ENCODE peak calls at places on chromosomes 1 and 21, in seven cellular contexts. One of them, this sample, is unnamed.

GRCh38 chr1:148308832-148309458 is 156.9 kb upstream of the NBPF11 start:
- DNase-seq in H4: no peak
- DNase-seq in GM12865: no peak
- DNase-seq in T-helper 2 cell: no peak
- DNase-seq in activated CD4-positive, alpha-beta T cell treated with anti-CD3 and anti-CD28 coated beads, Interleukin-2, amount 10 ng/mL, durations not matched to agents 7 days and 5 days: no peak
- DNase-seq in aorta: no peak
- DNase-seq in EL: peak
- DNase-seq in this sample: no peak

GRCh38 chr1:66271904-66272254 is 262.1 kb upstream of the SGIP1 start:
- DNase-seq in H4: peak
- DNase-seq in activated CD4-positive, alpha-beta T cell treated with anti-CD3 and anti-CD28 coated beads, Interleukin-2, amount 10 ng/mL, durations not matched to agents 7 days and 5 days: no peak
- DNase-seq in T-helper 2 cell: no peak
- DNase-seq in EL: peak
- DNase-seq in GM12865: no peak
- DNase-seq in aorta: peak
- DNase-seq in this sample: no peak

GRCh38 chr1:111227875-111228747 is 598 bp downstream of the CHI3L2 start:
- DNase-seq in T-helper 2 cell: no peak
- DNase-seq in aorta: no peak
- DNase-seq in H4: peak
- DNase-seq in activated CD4-positive, alpha-beta T cell treated with anti-CD3 and anti-CD28 coated beads, Interleukin-2, amount 10 ng/mL, durations not matched to agents 7 days and 5 days: no peak
- DNase-seq in GM12865: peak
- DNase-seq in EL: peak
- DNase-seq in this sample: no peak

GRCh38 chr1:148385371-148386030 is 97.6 kb downstream of the PPIAL4G start:
- DNase-seq in T-helper 2 cell: no peak
- DNase-seq in aorta: no peak
- DNase-seq in H4: no peak
- DNase-seq in EL: no peak
- DNase-seq in activated CD4-positive, alpha-beta T cell treated with anti-CD3 and anti-CD28 coated beads, Interleukin-2, amount 10 ng/mL, durations not matched to agents 7 days and 5 days: no peak
- DNase-seq in GM12865: no peak
- DNase-seq in this sample: no peak

GRCh38 chr21:24224411-24224810 is 1382.9 kb downstream of the MRPL39 start:
- DNase-seq in activated CD4-positive, alpha-beta T cell treated with anti-CD3 and anti-CD28 coated beads, Interleukin-2, amount 10 ng/mL, durations not matched to agents 7 days and 5 days: no peak
- DNase-seq in T-helper 2 cell: no peak
- DNase-seq in EL: no peak
- DNase-seq in H4: no peak
- DNase-seq in aorta: no peak
- DNase-seq in GM12865: no peak
- DNase-seq in this sample: no peak

GRCh38 chr1:64956241-64956640 is 10.1 kb downstream of the JAK1 start:
- DNase-seq in T-helper 2 cell: no peak
- DNase-seq in EL: peak
- DNase-seq in H4: no peak
- DNase-seq in GM12865: no peak
- DNase-seq in activated CD4-positive, alpha-beta T cell treated with anti-CD3 and anti-CD28 coated beads, Interleukin-2, amount 10 ng/mL, durations not matched to agents 7 days and 5 days: no peak
- DNase-seq in aorta: no peak
- DNase-seq in this sample: no peak

GRCh38 chr1:145858238-145858936 is 494 bp downstream of the PIAS3 start:
- DNase-seq in activated CD4-positive, alpha-beta T cell treated with anti-CD3 and anti-CD28 coated beads, Interleukin-2, amount 10 ng/mL, durations not matched to agents 7 days and 5 days: peak
- DNase-seq in H4: peak
- DNase-seq in GM12865: peak
- DNase-seq in T-helper 2 cell: peak
- DNase-seq in aorta: peak
- DNase-seq in EL: peak
- DNase-seq in this sample: no peak

GRCh38 chr21:32347887-32348450 is 44.8 kb downstream of the URB1 start:
- DNase-seq in EL: no peak
- DNase-seq in T-helper 2 cell: no peak
- DNase-seq in activated CD4-positive, alpha-beta T cell treated with anti-CD3 and anti-CD28 coated beads, Interleukin-2, amount 10 ng/mL, durations not matched to agents 7 days and 5 days: no peak
- DNase-seq in H4: no peak
- DNase-seq in aorta: no peak
- DNase-seq in GM12865: no peak
- DNase-seq in this sample: no peak

GRCh38 chr1:192610114-192610958 is 25.6 kb upstream of the RGS13 start:
- DNase-seq in GM12865: peak
- DNase-seq in T-helper 2 cell: no peak
- DNase-seq in aorta: no peak
- DNase-seq in EL: peak
- DNase-seq in H4: no peak
- DNase-seq in activated CD4-positive, alpha-beta T cell treated with anti-CD3 and anti-CD28 coated beads, Interleukin-2, amount 10 ng/mL, durations not matched to agents 7 days and 5 days: peak
- DNase-seq in this sample: no peak

GRCh38 chr1:147641695-147642592 is 28.4 kb downstream of the ACP6 start:
- DNase-seq in GM12865: peak
- DNase-seq in EL: peak
- DNase-seq in H4: peak
- DNase-seq in aorta: no peak
- DNase-seq in T-helper 2 cell: peak
- DNase-seq in activated CD4-positive, alpha-beta T cell treated with anti-CD3 and anti-CD28 coated beads, Interleukin-2, amount 10 ng/mL, durations not matched to agents 7 days and 5 days: peak
- DNase-seq in this sample: no peak

GRCh38 chr1:229758101-229759036 is 132.3 kb downstream of the URB2 start:
- DNase-seq in H4: no peak
- DNase-seq in GM12865: no peak
- DNase-seq in EL: peak
- DNase-seq in T-helper 2 cell: no peak
- DNase-seq in aorta: peak
- DNase-seq in activated CD4-positive, alpha-beta T cell treated with anti-CD3 and anti-CD28 coated beads, Interleukin-2, amount 10 ng/mL, durations not matched to agents 7 days and 5 days: no peak
- DNase-seq in this sample: no peak

GRCh38 chr1:17795836-17796645 is 40.9 kb downstream of the ACTL8 start:
- DNase-seq in GM12865: no peak
- DNase-seq in T-helper 2 cell: no peak
- DNase-seq in activated CD4-positive, alpha-beta T cell treated with anti-CD3 and anti-CD28 coated beads, Interleukin-2, amount 10 ng/mL, durations not matched to agents 7 days and 5 days: no peak
- DNase-seq in aorta: no peak
- DNase-seq in EL: no peak
- DNase-seq in H4: no peak
- DNase-seq in this sample: no peak

GRCh38 chr1:46158312-46159281 is 16.3 kb upstream of the TSPAN1 start:
- DNase-seq in GM12865: no peak
- DNase-seq in H4: no peak
- DNase-seq in aorta: no peak
- DNase-seq in EL: no peak
- DNase-seq in T-helper 2 cell: no peak
- DNase-seq in activated CD4-positive, alpha-beta T cell treated with anti-CD3 and anti-CD28 coated beads, Interleukin-2, amount 10 ng/mL, durations not matched to agents 7 days and 5 days: no peak
- DNase-seq in this sample: no peak

GRCh38 chr1:62433861-62434611 is 2.8 kb upstream of the USP1 start:
- DNase-seq in T-helper 2 cell: no peak
- DNase-seq in GM12865: peak
- DNase-seq in EL: no peak
- DNase-seq in aorta: no peak
- DNase-seq in H4: peak
- DNase-seq in activated CD4-positive, alpha-beta T cell treated with anti-CD3 and anti-CD28 coated beads, Interleukin-2, amount 10 ng/mL, durations not matched to agents 7 days and 5 days: no peak
- DNase-seq in this sample: no peak

GRCh38 chr1:51729824-51730284 is 113.0 kb downstream of the OSBPL9 start:
- DNase-seq in aorta: peak
- DNase-seq in EL: peak
- DNase-seq in T-helper 2 cell: no peak
- DNase-seq in activated CD4-positive, alpha-beta T cell treated with anti-CD3 and anti-CD28 coated beads, Interleukin-2, amount 10 ng/mL, durations not matched to agents 7 days and 5 days: no peak
- DNase-seq in H4: no peak
- DNase-seq in GM12865: peak
- DNase-seq in this sample: no peak

GRCh38 chr1:177471244-177471643 is 300.5 kb downstream of the BRINP2 start:
- DNase-seq in H4: no peak
- DNase-seq in GM12865: no peak
- DNase-seq in activated CD4-positive, alpha-beta T cell treated with anti-CD3 and anti-CD28 coated beads, Interleukin-2, amount 10 ng/mL, durations not matched to agents 7 days and 5 days: no peak
- DNase-seq in aorta: no peak
- DNase-seq in T-helper 2 cell: no peak
- DNase-seq in EL: no peak
- DNase-seq in this sample: no peak

GRCh38 chr1:53982762-53983101 is 35.3 kb downstream of the LDLRAD1 start:
- DNase-seq in EL: no peak
- DNase-seq in T-helper 2 cell: no peak
- DNase-seq in GM12865: no peak
- DNase-seq in activated CD4-positive, alpha-beta T cell treated with anti-CD3 and anti-CD28 coated beads, Interleukin-2, amount 10 ng/mL, durations not matched to agents 7 days and 5 days: no peak
- DNase-seq in H4: no peak
- DNase-seq in aorta: no peak
- DNase-seq in this sample: no peak

GRCh38 chr21:34078915-34079314 is 5.5 kb downstream of the MRPS6 start:
- DNase-seq in T-helper 2 cell: peak
- DNase-seq in EL: no peak
- DNase-seq in activated CD4-positive, alpha-beta T cell treated with anti-CD3 and anti-CD28 coated beads, Interleukin-2, amount 10 ng/mL, durations not matched to agents 7 days and 5 days: peak
- DNase-seq in GM12865: no peak
- DNase-seq in aorta: no peak
- DNase-seq in H4: no peak
- DNase-seq in this sample: no peak

GRCh38 chr21:32424674-32425073 is 12.2 kb downstream of the EVA1C start:
- DNase-seq in aorta: peak
- DNase-seq in activated CD4-positive, alpha-beta T cell treated with anti-CD3 and anti-CD28 coated beads, Interleukin-2, amount 10 ng/mL, durations not matched to agents 7 days and 5 days: no peak
- DNase-seq in H4: no peak
- DNase-seq in EL: peak
- DNase-seq in GM12865: no peak
- DNase-seq in T-helper 2 cell: no peak
- DNase-seq in this sample: no peak

GRCh38 chr1:230308039-230308438 is 118.1 kb downstream of the PGBD5 start:
- DNase-seq in activated CD4-positive, alpha-beta T cell treated with anti-CD3 and anti-CD28 coated beads, Interleukin-2, amount 10 ng/mL, durations not matched to agents 7 days and 5 days: no peak
- DNase-seq in EL: peak
- DNase-seq in aorta: peak
- DNase-seq in T-helper 2 cell: no peak
- DNase-seq in H4: peak
- DNase-seq in GM12865: no peak
- DNase-seq in this sample: peak

GRCh38 chr1:203600782-203601513 is 25.7 kb upstream of the ATP2B4 start:
- DNase-seq in H4: no peak
- DNase-seq in GM12865: no peak
- DNase-seq in aorta: no peak
- DNase-seq in EL: no peak
- DNase-seq in T-helper 2 cell: no peak
- DNase-seq in activated CD4-positive, alpha-beta T cell treated with anti-CD3 and anti-CD28 coated beads, Interleukin-2, amount 10 ng/mL, durations not matched to agents 7 days and 5 days: no peak
- DNase-seq in this sample: no peak

GRCh38 chr1:109490934-109491302 is 3.0 kb upstream of the CYB561D1 start:
- DNase-seq in H4: no peak
- DNase-seq in EL: no peak
- DNase-seq in T-helper 2 cell: no peak
- DNase-seq in activated CD4-positive, alpha-beta T cell treated with anti-CD3 and anti-CD28 coated beads, Interleukin-2, amount 10 ng/mL, durations not matched to agents 7 days and 5 days: no peak
- DNase-seq in GM12865: no peak
- DNase-seq in aorta: no peak
- DNase-seq in this sample: no peak

GRCh38 chr21:35924714-35925301 is 135.5 kb downstream of the SETD4 start:
- DNase-seq in activated CD4-positive, alpha-beta T cell treated with anti-CD3 and anti-CD28 coated beads, Interleukin-2, amount 10 ng/mL, durations not matched to agents 7 days and 5 days: no peak
- DNase-seq in aorta: no peak
- DNase-seq in GM12865: no peak
- DNase-seq in H4: peak
- DNase-seq in T-helper 2 cell: no peak
- DNase-seq in EL: peak
- DNase-seq in this sample: no peak

GRCh38 chr1:109765896-109766615 is 2.3 kb upstream of the EPS8L3 start:
- DNase-seq in T-helper 2 cell: no peak
- DNase-seq in EL: no peak
- DNase-seq in H4: no peak
- DNase-seq in aorta: peak
- DNase-seq in GM12865: no peak
- DNase-seq in activated CD4-positive, alpha-beta T cell treated with anti-CD3 and anti-CD28 coated beads, Interleukin-2, amount 10 ng/mL, durations not matched to agents 7 days and 5 days: no peak
- DNase-seq in this sample: peak

GRCh38 chr1:157978547-157979403 is 14.7 kb upstream of the KIRREL1 start:
- DNase-seq in aorta: no peak
- DNase-seq in GM12865: no peak
- DNase-seq in EL: no peak
- DNase-seq in activated CD4-positive, alpha-beta T cell treated with anti-CD3 and anti-CD28 coated beads, Interleukin-2, amount 10 ng/mL, durations not matched to agents 7 days and 5 days: no peak
- DNase-seq in T-helper 2 cell: no peak
- DNase-seq in H4: no peak
- DNase-seq in this sample: no peak

GRCh38 chr1:205764578-205764977 is 10.7 kb downstream of the RAB29 start:
- DNase-seq in activated CD4-positive, alpha-beta T cell treated with anti-CD3 and anti-CD28 coated beads, Interleukin-2, amount 10 ng/mL, durations not matched to agents 7 days and 5 days: no peak
- DNase-seq in EL: no peak
- DNase-seq in aorta: no peak
- DNase-seq in GM12865: no peak
- DNase-seq in T-helper 2 cell: no peak
- DNase-seq in H4: no peak
- DNase-seq in this sample: no peak

GRCh38 chr1:185453496-185454192 is 136.6 kb upstream of the IVNS1ABP start:
- DNase-seq in GM12865: no peak
- DNase-seq in T-helper 2 cell: no peak
- DNase-seq in aorta: no peak
- DNase-seq in EL: peak
- DNase-seq in activated CD4-positive, alpha-beta T cell treated with anti-CD3 and anti-CD28 coated beads, Interleukin-2, amount 10 ng/mL, durations not matched to agents 7 days and 5 days: no peak
- DNase-seq in H4: peak
- DNase-seq in this sample: no peak

GRCh38 chr1:59128239-59128736 is 168.6 kb upstream of the FGGY start:
- DNase-seq in aorta: no peak
- DNase-seq in T-helper 2 cell: no peak
- DNase-seq in EL: peak
- DNase-seq in activated CD4-positive, alpha-beta T cell treated with anti-CD3 and anti-CD28 coated beads, Interleukin-2, amount 10 ng/mL, durations not matched to agents 7 days and 5 days: no peak
- DNase-seq in GM12865: no peak
- DNase-seq in H4: no peak
- DNase-seq in this sample: no peak